ENCODE peak calls at places on chromosomes 6 and 20, in seven cellular contexts. One of them, this sample, is unnamed.

GRCh38 chr6:128822271-128822670 is 60.7 kb upstream of the LAMA2 start:
- DNase-seq in ovary: peak; percentile 23
- DNase-seq in CD8-positive, alpha-beta T cell: no peak
- DNase-seq in lower lobe of right lung: no peak
- DNase-seq in K562: no peak
- DNase-seq in mucosa of descending colon: no peak
- DNase-seq in body of pancreas: no peak
- DNase-seq in this sample: peak; percentile 51

GRCh38 chr6:167566711-167567141 is 241.8 kb downstream of the TTLL2 start:
- DNase-seq in ovary: no peak
- DNase-seq in CD8-positive, alpha-beta T cell: no peak
- DNase-seq in lower lobe of right lung: no peak
- DNase-seq in K562: no peak
- DNase-seq in mucosa of descending colon: no peak
- DNase-seq in body of pancreas: no peak
- DNase-seq in this sample: no peak

GRCh38 chr6:7974932-7975763 is 64.6 kb upstream of the TXNDC5 start:
- DNase-seq in ovary: peak; percentile 92
- DNase-seq in CD8-positive, alpha-beta T cell: no peak
- DNase-seq in lower lobe of right lung: peak; percentile 59
- DNase-seq in K562: peak; percentile 89
- DNase-seq in mucosa of descending colon: peak; percentile 74
- DNase-seq in body of pancreas: peak; percentile 63
- DNase-seq in this sample: peak; percentile 7

GRCh38 chr6:169784941-169785340 is 33.5 kb downstream of the ERMARD start:
- DNase-seq in ovary: no peak
- DNase-seq in CD8-positive, alpha-beta T cell: no peak
- DNase-seq in lower lobe of right lung: no peak
- DNase-seq in K562: no peak
- DNase-seq in mucosa of descending colon: no peak
- DNase-seq in body of pancreas: no peak
- DNase-seq in this sample: no peak

GRCh38 chr6:140090871-140091270 is 716.4 kb upstream of the CITED2 start:
- DNase-seq in ovary: no peak
- DNase-seq in CD8-positive, alpha-beta T cell: no peak
- DNase-seq in lower lobe of right lung: no peak
- DNase-seq in K562: no peak
- DNase-seq in mucosa of descending colon: no peak
- DNase-seq in body of pancreas: no peak
- DNase-seq in this sample: no peak

GRCh38 chr6:150584596-150584995 is 15.1 kb upstream of the PLEKHG1 start:
- DNase-seq in ovary: no peak
- DNase-seq in CD8-positive, alpha-beta T cell: no peak
- DNase-seq in lower lobe of right lung: no peak
- DNase-seq in K562: no peak
- DNase-seq in mucosa of descending colon: no peak
- DNase-seq in body of pancreas: no peak
- DNase-seq in this sample: no peak

GRCh38 chr6:37353761-37354525 is at the start of gene RNF8:
- DNase-seq in ovary: peak; percentile 89
- DNase-seq in CD8-positive, alpha-beta T cell: peak; percentile 84
- DNase-seq in lower lobe of right lung: peak; percentile 95
- DNase-seq in K562: peak; percentile 99
- DNase-seq in mucosa of descending colon: peak; percentile 95
- DNase-seq in body of pancreas: peak; percentile 96
- DNase-seq in this sample: peak; percentile 96

GRCh38 chr20:33667245-33668086 is 723 bp downstream of the ACTL10 start:
- DNase-seq in ovary: peak; percentile 73
- DNase-seq in CD8-positive, alpha-beta T cell: no peak
- DNase-seq in lower lobe of right lung: peak; percentile 69
- DNase-seq in K562: no peak
- DNase-seq in mucosa of descending colon: peak; percentile 91
- DNase-seq in body of pancreas: peak; percentile 89
- DNase-seq in this sample: peak; percentile 63

GRCh38 chr20:32354592-32355416 is 3.3 kb upstream of the ASXL1 start:
- DNase-seq in ovary: no peak
- DNase-seq in CD8-positive, alpha-beta T cell: no peak
- DNase-seq in lower lobe of right lung: no peak
- DNase-seq in K562: peak; percentile 32
- DNase-seq in mucosa of descending colon: no peak
- DNase-seq in body of pancreas: no peak
- DNase-seq in this sample: peak; percentile 68

GRCh38 chr20:41078329-41078728 is 49.7 kb downstream of the TOP1 start:
- DNase-seq in ovary: no peak
- DNase-seq in CD8-positive, alpha-beta T cell: no peak
- DNase-seq in lower lobe of right lung: no peak
- DNase-seq in K562: no peak
- DNase-seq in mucosa of descending colon: no peak
- DNase-seq in body of pancreas: no peak
- DNase-seq in this sample: peak; percentile 89

GRCh38 chr6:136108591-136108990 is 141.5 kb downstream of the MTFR2 start:
- DNase-seq in ovary: no peak
- DNase-seq in CD8-positive, alpha-beta T cell: no peak
- DNase-seq in lower lobe of right lung: no peak
- DNase-seq in K562: no peak
- DNase-seq in mucosa of descending colon: no peak
- DNase-seq in body of pancreas: no peak
- DNase-seq in this sample: no peak

GRCh38 chr6:71676298-71676697 is 210.1 kb upstream of the RIMS1 start:
- DNase-seq in ovary: no peak
- DNase-seq in CD8-positive, alpha-beta T cell: no peak
- DNase-seq in lower lobe of right lung: no peak
- DNase-seq in K562: no peak
- DNase-seq in mucosa of descending colon: no peak
- DNase-seq in body of pancreas: no peak
- DNase-seq in this sample: no peak

GRCh38 chr20:50850721-50851286 is 55.9 kb downstream of the BCAS4 start:
- DNase-seq in ovary: no peak
- DNase-seq in CD8-positive, alpha-beta T cell: no peak
- DNase-seq in lower lobe of right lung: no peak
- DNase-seq in K562: no peak
- DNase-seq in mucosa of descending colon: no peak
- DNase-seq in body of pancreas: no peak
- DNase-seq in this sample: no peak

GRCh38 chr20:24667689-24668383 is 198.4 kb downstream of the SYNDIG1 start:
- DNase-seq in ovary: no peak
- DNase-seq in CD8-positive, alpha-beta T cell: no peak
- DNase-seq in lower lobe of right lung: no peak
- DNase-seq in K562: no peak
- DNase-seq in mucosa of descending colon: no peak
- DNase-seq in body of pancreas: no peak
- DNase-seq in this sample: no peak

GRCh38 chr20:33862709-33863403 is 51.7 kb downstream of the CHMP4B start:
- DNase-seq in ovary: peak; percentile 69
- DNase-seq in CD8-positive, alpha-beta T cell: no peak
- DNase-seq in lower lobe of right lung: peak; percentile 67
- DNase-seq in K562: peak; percentile 83
- DNase-seq in mucosa of descending colon: no peak
- DNase-seq in body of pancreas: peak; percentile 52
- DNase-seq in this sample: peak; percentile 90

GRCh38 chr6:36067374-36068011 is 39.9 kb downstream of the MAPK14 start:
- DNase-seq in ovary: no peak
- DNase-seq in CD8-positive, alpha-beta T cell: no peak
- DNase-seq in lower lobe of right lung: no peak
- DNase-seq in K562: peak; percentile 75
- DNase-seq in mucosa of descending colon: no peak
- DNase-seq in body of pancreas: no peak
- DNase-seq in this sample: peak; percentile 12

GRCh38 chr20:49353348-49353747 is 75.5 kb upstream of the ZNFX1 start:
- DNase-seq in ovary: no peak
- DNase-seq in CD8-positive, alpha-beta T cell: no peak
- DNase-seq in lower lobe of right lung: no peak
- DNase-seq in K562: no peak
- DNase-seq in mucosa of descending colon: no peak
- DNase-seq in body of pancreas: no peak
- DNase-seq in this sample: no peak

GRCh38 chr6:1901556-1901955 is 291.8 kb downstream of the FOXC1 start:
- DNase-seq in ovary: no peak
- DNase-seq in CD8-positive, alpha-beta T cell: no peak
- DNase-seq in lower lobe of right lung: no peak
- DNase-seq in K562: no peak
- DNase-seq in mucosa of descending colon: no peak
- DNase-seq in body of pancreas: no peak
- DNase-seq in this sample: peak; percentile 46

GRCh38 chr6:34560366-34561226 is 4.5 kb upstream of the SPDEF start:
- DNase-seq in ovary: no peak
- DNase-seq in CD8-positive, alpha-beta T cell: no peak
- DNase-seq in lower lobe of right lung: no peak
- DNase-seq in K562: peak; percentile 94
- DNase-seq in mucosa of descending colon: no peak
- DNase-seq in body of pancreas: no peak
- DNase-seq in this sample: no peak

GRCh38 chr20:297925-298754 is 770 bp downstream of the ZCCHC3 start:
- DNase-seq in ovary: peak; percentile 52
- DNase-seq in CD8-positive, alpha-beta T cell: peak; percentile 25
- DNase-seq in lower lobe of right lung: peak; percentile 85
- DNase-seq in K562: peak; percentile 48
- DNase-seq in mucosa of descending colon: peak; percentile 91
- DNase-seq in body of pancreas: peak; percentile 70
- DNase-seq in this sample: peak; percentile 74

GRCh38 chr6:134599079-134599478 is 281.2 kb upstream of the SGK1 start:
- DNase-seq in ovary: no peak
- DNase-seq in CD8-positive, alpha-beta T cell: no peak
- DNase-seq in lower lobe of right lung: no peak
- DNase-seq in K562: no peak
- DNase-seq in mucosa of descending colon: no peak
- DNase-seq in body of pancreas: peak; percentile 61
- DNase-seq in this sample: no peak

DNA sequence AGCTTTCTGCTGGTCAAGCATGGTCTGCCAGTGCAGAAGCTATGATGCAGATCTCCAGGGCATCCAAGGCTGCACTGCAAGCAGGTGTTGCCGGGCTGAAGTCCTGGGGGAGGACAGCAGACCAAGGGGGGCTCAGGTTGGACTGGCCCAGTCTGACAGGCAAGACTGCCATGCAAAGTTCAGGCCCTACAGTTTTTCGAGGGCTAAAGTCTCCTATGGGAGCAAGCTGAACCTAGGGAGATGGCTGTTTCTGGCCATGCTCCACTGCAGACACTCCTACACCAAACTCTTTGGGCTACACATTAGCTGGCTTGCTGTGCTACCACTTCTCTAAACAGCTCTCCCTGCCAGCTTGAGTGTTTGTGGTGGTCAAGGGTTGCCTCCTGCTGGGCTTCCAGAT is 130.0 kb upstream of the SYNCRIP start:
- DNase-seq in ovary: no peak
- DNase-seq in CD8-positive, alpha-beta T cell: no peak
- DNase-seq in lower lobe of right lung: no peak
- DNase-seq in K562: no peak
- DNase-seq in mucosa of descending colon: no peak
- DNase-seq in body of pancreas: no peak
- DNase-seq in this sample: no peak
- H3K4me1 ChIP-seq in ovary: no peaks in the 10 kb centered on the region
- H3K4me1 ChIP-seq in CD8-positive, alpha-beta T cell: no peaks in the 10 kb centered on the region
- H3K4me1 ChIP-seq in lower lobe of right lung: no peaks in the 10 kb centered on the region
- H3K4me1 ChIP-seq in K562: no peaks in the 10 kb centered on the region
- H3K4me1 ChIP-seq in mucosa of descending colon: no peaks in the 10 kb centered on the region
- H3K4me1 ChIP-seq in body of pancreas: no peaks in the 10 kb centered on the region
- H3K4me1 ChIP-seq in this sample: no peaks in the 10 kb centered on the region

GRCh38 chr20:15940127-15940526 is 633.1 kb downstream of the KIF16B start:
- DNase-seq in ovary: no peak
- DNase-seq in CD8-positive, alpha-beta T cell: no peak
- DNase-seq in lower lobe of right lung: no peak
- DNase-seq in K562: no peak
- DNase-seq in mucosa of descending colon: no peak
- DNase-seq in body of pancreas: no peak
- DNase-seq in this sample: no peak

GRCh38 chr20:15938847-15939246 is 634.4 kb downstream of the KIF16B start:
- DNase-seq in ovary: no peak
- DNase-seq in CD8-positive, alpha-beta T cell: no peak
- DNase-seq in lower lobe of right lung: no peak
- DNase-seq in K562: no peak
- DNase-seq in mucosa of descending colon: no peak
- DNase-seq in body of pancreas: no peak
- DNase-seq in this sample: no peak

GRCh38 chr20:15942130-15942529 is 631.1 kb downstream of the KIF16B start:
- DNase-seq in ovary: no peak
- DNase-seq in CD8-positive, alpha-beta T cell: no peak
- DNase-seq in lower lobe of right lung: no peak
- DNase-seq in K562: no peak
- DNase-seq in mucosa of descending colon: no peak
- DNase-seq in body of pancreas: no peak
- DNase-seq in this sample: peak; percentile 46

GRCh38 chr20:15931897-15932296 is 641.4 kb downstream of the KIF16B start:
- DNase-seq in ovary: no peak
- DNase-seq in CD8-positive, alpha-beta T cell: no peak
- DNase-seq in lower lobe of right lung: no peak
- DNase-seq in K562: no peak
- DNase-seq in mucosa of descending colon: no peak
- DNase-seq in body of pancreas: no peak
- DNase-seq in this sample: no peak

DNA sequence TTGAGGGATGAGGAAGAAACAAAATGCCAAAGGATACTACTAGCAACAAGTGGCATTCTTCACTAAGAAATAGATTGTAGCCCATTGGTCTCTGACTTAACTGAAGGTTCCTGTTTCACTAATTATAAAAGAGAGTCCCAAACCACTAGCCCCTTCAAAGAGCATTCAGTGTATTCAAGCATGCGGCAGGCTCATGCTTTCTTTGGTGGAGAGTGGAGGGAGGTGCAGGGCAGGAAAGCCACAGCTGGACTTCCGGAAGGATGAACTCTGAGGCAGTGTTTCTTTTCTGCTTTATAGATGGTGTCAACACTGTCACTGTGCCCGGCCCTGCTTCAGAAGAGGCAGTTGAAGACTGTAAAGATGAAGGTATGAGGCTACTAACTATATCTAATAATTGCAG is 636.1 kb downstream of the KIF16B start:
- DNase-seq in ovary: no peak
- DNase-seq in CD8-positive, alpha-beta T cell: no peak
- DNase-seq in lower lobe of right lung: no peak
- DNase-seq in K562: no peak
- DNase-seq in mucosa of descending colon: no peak
- DNase-seq in body of pancreas: no peak
- DNase-seq in this sample: no peak
- H3K9me3 ChIP-seq in ovary: no peaks in the 10 kb centered on the region
- H3K9me3 ChIP-seq in CD8-positive, alpha-beta T cell: no peaks in the 10 kb centered on the region
- H3K9me3 ChIP-seq in lower lobe of right lung: peaks cover 9% of the 10 kb centered on the region
- H3K9me3 ChIP-seq in K562: no peaks in the 10 kb centered on the region
- H3K9me3 ChIP-seq in mucosa of descending colon: peaks cover 4% of the 10 kb centered on the region
- H3K9me3 ChIP-seq in body of pancreas: peaks cover 12% of the 10 kb centered on the region
- H3K9me3 ChIP-seq in this sample: peaks cover 10% of the 10 kb centered on the region

GRCh38 chr6:28742668-28743270 is 181.0 kb downstream of the TRIM27 start:
- DNase-seq in ovary: no peak
- DNase-seq in CD8-positive, alpha-beta T cell: no peak
- DNase-seq in lower lobe of right lung: no peak
- DNase-seq in K562: peak; percentile 69
- DNase-seq in mucosa of descending colon: no peak
- DNase-seq in body of pancreas: no peak
- DNase-seq in this sample: peak; percentile 48
- H3K4me3 ChIP-seq in ovary: no peak overlapping the region
- H3K4me3 ChIP-seq in CD8-positive, alpha-beta T cell: no peak overlapping the region
- H3K4me3 ChIP-seq in lower lobe of right lung: no peak overlapping the region
- H3K4me3 ChIP-seq in K562: peak overlapping the region; percentile 53
- H3K4me3 ChIP-seq in mucosa of descending colon: no peak overlapping the region
- H3K4me3 ChIP-seq in body of pancreas: no peak overlapping the region
- H3K4me3 ChIP-seq in this sample: no peak overlapping the region

DNA sequence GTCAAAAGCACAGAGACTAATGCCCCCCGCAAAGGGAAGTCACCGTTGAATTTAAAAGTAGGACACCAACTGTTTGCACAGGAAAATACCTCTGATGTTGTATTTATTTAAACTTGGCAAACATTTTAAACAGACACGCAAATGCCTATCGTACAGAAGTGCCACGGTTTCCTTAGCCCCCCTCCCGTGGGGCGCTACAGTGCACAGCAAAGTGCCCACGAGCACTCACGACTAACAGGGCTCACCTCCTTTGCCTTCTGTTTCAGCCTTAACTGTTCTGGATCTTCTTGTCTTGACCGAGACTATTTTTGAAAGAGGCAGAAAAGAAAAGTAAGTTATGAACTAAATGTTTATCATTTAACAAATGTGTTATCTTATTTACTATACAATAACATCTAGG is 67.8 kb downstream of the TAF4 start:
- DNase-seq in ovary: no peak
- DNase-seq in CD8-positive, alpha-beta T cell: no peak
- DNase-seq in lower lobe of right lung: no peak
- DNase-seq in K562: no peak
- DNase-seq in mucosa of descending colon: peak; percentile 8
- DNase-seq in body of pancreas: no peak
- DNase-seq in this sample: no peak
- H3K4me1 ChIP-seq in ovary: no peaks in the 10 kb centered on the region
- H3K4me1 ChIP-seq in CD8-positive, alpha-beta T cell: no peaks in the 10 kb centered on the region
- H3K4me1 ChIP-seq in lower lobe of right lung: no peaks in the 10 kb centered on the region
- H3K4me1 ChIP-seq in K562: no peaks in the 10 kb centered on the region
- H3K4me1 ChIP-seq in mucosa of descending colon: no peaks in the 10 kb centered on the region
- H3K4me1 ChIP-seq in body of pancreas: peaks cover 4% of the 10 kb centered on the region
- H3K4me1 ChIP-seq in this sample: no peaks in the 10 kb centered on the region